ENCODE peak calls at places on chromosomes 2 and 18, in six cellular contexts. C, G, M, S, I and O are unnamed samples. For H3K4me1 and H3K9me3, the result is how much of the 10 kb centered on the place peaks cover.

GRCh38 chr2:105135436-105135835 is 97.6 kb downstream of the MRPS9 start:
- DNase-seq in C (no peak), G (no peak), M (no peak), S (no peak), I (no peak), O (no peak)

GRCh38 chr2:85996591-85996990 is 107.8 kb upstream of the ST3GAL5 start:
- DNase-seq in C (no peak), G (peak), M (no peak), S (no peak), I (peak), O (no peak)

GRCh38 chr2:19648583-19648982 is 253.2 kb downstream of the TTC32 start:
- DNase-seq in C (peak), G (peak), M (peak), S (no peak), I (peak), O (no peak)

GRCh38 chr2:120858764-120859525 is 123.3 kb downstream of the GLI2 start:
- DNase-seq in C (no peak), G (peak), M (no peak), S (no peak), I (no peak), O (no peak)

GRCh38 chr2:241843321-241844065 is 15.2 kb downstream of the PDCD1 start:
- DNase-seq in C (no peak), G (peak), M (no peak), S (peak), I (no peak), O (no peak)

GRCh38 chr18:46291149-46291548 is 187.0 kb downstream of the HAUS1 start:
- DNase-seq in C (no peak), G (no peak), M (no peak), S (no peak), I (no peak), O (no peak)

GRCh38 chr2:170122883-170123547 is 54.9 kb upstream of the MYO3B start:
- DNase-seq in C (peak), G (no peak), M (peak), S (no peak), I (no peak), O (no peak)

GRCh38 chr2:239959059-239959971 is 65.8 kb downstream of the NDUFA10 start:
- DNase-seq in C (no peak), G (peak), M (peak), S (no peak), I (peak), O (no peak)

DNA sequence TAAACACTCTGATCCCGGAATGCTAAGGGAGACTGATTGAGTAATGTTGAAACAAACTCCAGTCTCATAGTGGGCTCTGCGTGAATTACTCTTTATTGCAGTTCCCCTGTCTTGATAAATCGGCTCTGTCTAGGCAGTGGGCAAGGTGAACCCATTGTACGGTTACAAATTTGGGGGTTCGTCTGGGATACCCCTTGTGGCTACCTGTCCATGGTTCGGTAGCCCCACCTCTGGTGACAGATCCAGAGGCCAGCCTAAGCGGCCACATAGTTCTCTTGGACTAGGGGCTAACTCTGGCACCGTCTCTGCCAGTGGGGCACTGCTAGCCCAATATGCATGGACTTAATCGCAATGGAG is 1.1 kb upstream of the STARD7 start:
- DNase-seq in C (no peak), G (no peak), M (no peak), S (no peak), I (no peak), O (no peak)
- H3K4me1 ChIP-seq in C (under half), G (under half), M (under half), S (under half), I (under half), O (under half)

GRCh38 chr2:3779650-3780049 is 76.3 kb downstream of the DCDC2C start:
- DNase-seq in C (no peak), G (no peak), M (no peak), S (no peak), I (no peak), O (no peak)

GRCh38 chr2:3778841-3779505 is 75.6 kb downstream of the DCDC2C start:
- DNase-seq in C (no peak), G (no peak), M (no peak), S (no peak), I (no peak), O (no peak)

GRCh38 chr2:3778016-3778415 is 74.6 kb downstream of the DCDC2C start:
- DNase-seq in C (no peak), G (no peak), M (no peak), S (no peak), I (no peak), O (no peak)

GRCh38 chr2:3784731-3785130 is 81.4 kb downstream of the DCDC2C start:
- DNase-seq in C (no peak), G (no peak), M (peak), S (no peak), I (peak), O (no peak)

DNA sequence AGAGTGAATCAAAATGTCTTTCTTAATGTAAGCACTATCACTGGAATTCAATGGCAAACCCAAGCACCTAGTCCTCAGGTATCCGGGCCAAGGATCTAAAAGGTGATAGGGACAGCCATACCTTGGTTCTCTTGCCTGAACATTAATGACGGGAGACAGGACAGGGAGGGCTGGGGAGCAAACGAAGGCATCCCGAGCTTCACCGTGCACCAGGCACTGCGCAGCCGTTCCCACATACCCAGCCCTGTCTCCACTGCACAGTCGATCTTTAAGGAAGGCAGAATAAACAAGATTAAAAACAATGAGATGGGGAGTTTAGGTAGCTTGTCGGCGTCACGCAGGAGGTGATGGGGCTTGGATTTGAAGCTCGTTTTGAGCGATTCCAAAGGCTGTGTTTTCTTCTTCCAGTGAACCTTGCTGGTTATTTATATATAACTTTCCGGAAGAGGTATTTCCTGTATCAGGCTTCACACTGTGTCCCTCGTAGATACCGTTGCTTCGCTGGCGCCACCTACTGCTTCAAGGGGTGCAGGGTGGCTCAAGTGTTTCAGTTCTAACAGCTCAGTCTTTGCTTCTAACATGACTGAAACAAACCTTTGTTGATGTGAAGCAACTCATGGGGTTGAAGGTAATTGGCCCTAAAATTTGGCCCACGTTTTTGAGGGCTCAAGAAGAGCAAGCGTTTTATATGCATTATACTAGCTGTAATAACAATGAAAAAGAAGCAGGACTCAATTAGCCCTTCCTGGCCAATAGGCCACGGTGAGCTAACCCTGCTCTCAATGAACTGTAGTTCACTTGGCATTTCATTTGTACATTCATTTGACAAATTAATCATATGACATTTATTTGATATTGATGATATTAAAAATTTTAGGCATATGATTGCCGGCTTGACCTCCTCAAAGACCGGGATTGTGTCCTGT is 77.4 kb downstream of the DCDC2C start:
- DNase-seq in C (peak), G (no peak), M (peak), S (no peak), I (peak), O (peak)
- TF ChIP-seq CTCF in C (peak), G (no peak), M (peak), S (no peak), I (peak), O (peak)

DNA sequence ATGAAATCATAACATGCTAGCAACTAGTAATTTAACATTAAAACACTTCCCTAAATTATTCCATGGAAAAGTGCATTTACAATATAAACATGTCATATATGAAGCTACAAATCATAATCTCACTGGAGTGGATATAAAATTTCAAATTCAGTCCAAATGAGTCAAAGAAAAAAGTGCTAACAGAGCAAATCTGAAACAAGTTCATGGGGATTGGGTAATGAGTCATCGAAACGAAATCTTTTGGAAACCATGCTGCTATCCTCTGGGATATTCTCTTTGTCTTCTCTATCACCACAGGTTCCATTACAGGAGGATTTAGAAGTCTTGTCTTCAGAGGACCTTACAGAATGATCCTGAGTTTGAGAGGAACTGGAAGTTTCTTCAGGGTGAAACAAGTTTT is 34.1 kb downstream of the STK17B start:
- DNase-seq in C (no peak), G (no peak), M (peak), S (no peak), I (no peak), O (no peak)
- H3K9me3 ChIP-seq in C (under half), G (under half), M (under half), S (under half), I (under half), O (under half)

DNA sequence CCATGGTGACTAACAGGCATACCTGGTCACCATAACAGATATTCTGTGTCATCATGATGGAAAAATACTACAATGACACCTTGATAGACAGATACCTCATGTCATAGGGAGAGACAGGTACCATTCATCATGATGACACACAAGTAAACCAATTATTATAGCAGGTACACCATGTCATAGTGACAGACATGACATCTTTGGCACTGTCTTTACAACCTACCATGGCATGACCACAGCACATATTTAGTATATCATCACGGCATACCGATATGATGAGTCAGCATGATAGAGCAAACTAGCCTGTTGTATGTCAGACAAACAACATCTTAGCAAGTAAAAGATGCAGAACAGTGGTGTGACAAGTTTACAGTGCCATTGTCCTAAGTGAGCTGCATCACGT is 101.3 kb upstream of the KLHL29 start:
- DNase-seq in C (peak), G (no peak), M (peak), S (no peak), I (peak), O (no peak)
- H3K4me1 ChIP-seq in C (under half), G (under half), M (under half), S (under half), I (under half), O (under half)

GRCh38 chr2:12988279-12988678 is 271.5 kb downstream of the TRIB2 start:
- DNase-seq in C (no peak), G (no peak), M (no peak), S (no peak), I (no peak), O (no peak)

GRCh38 chr2:12987246-12987645 is 270.5 kb downstream of the TRIB2 start:
- DNase-seq in C (no peak), G (no peak), M (no peak), S (no peak), I (no peak), O (no peak)

DNA sequence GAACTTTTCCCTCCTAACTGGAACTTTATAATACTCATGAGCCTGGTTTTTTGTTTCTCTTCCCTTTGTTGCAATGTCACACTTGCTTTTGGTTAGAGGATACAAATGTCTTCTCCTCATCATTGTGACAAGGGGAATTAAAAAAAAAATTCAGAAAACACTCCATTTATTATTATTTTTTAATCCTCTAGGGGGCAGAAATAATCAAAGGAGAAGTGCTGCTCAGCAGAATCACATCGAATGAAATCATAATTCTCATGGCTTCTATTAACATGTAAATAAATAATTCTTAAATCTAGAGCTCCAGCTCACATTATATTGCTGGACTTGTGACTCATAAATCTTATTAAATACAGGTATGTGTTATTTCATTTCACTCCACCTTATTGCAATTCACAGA is 273.8 kb downstream of the TRIB2 start:
- DNase-seq in C (no peak), G (no peak), M (no peak), S (no peak), I (no peak), O (no peak)
- TF ChIP-seq CTCF in C (peak), G (no peak), M (peak), S (no peak), I (peak), O (peak)